ENCODE peak calls at places on chromosomes 16 and 17, in six cellular contexts. One of them, this sample, is unnamed.

GRCh38 chr16:21164521-21165168 is 6.2 kb downstream of the LDAF1 start:
- DNase-seq in NCI-H510A: no peak
- DNase-seq in NCI-H1105 treated with DMSO at 0.1 percent for 48 hours: no peak
- DNase-seq in substantia nigra: no peak
- DNase-seq in fibroblast of lung: no peak
- DNase-seq in mucosa of gallbladder: no peak
- DNase-seq in this sample: no peak

GRCh38 chr17:72419866-72420774 is 299.3 kb downstream of the SOX9 start:
- DNase-seq in NCI-H510A: no peak
- DNase-seq in NCI-H1105 treated with DMSO at 0.1 percent for 48 hours: no peak
- DNase-seq in substantia nigra: no peak
- DNase-seq in fibroblast of lung: peak; percentile 76
- DNase-seq in mucosa of gallbladder: no peak
- DNase-seq in this sample: no peak

GRCh38 chr17:30369995-30370394 is 8.7 kb upstream of the CPD start:
- DNase-seq in NCI-H510A: no peak
- DNase-seq in NCI-H1105 treated with DMSO at 0.1 percent for 48 hours: no peak
- DNase-seq in substantia nigra: no peak
- DNase-seq in fibroblast of lung: peak; percentile 34
- DNase-seq in mucosa of gallbladder: no peak
- DNase-seq in this sample: no peak

GRCh38 chr16:30004811-30005242 is 6.0 kb downstream of the DOC2A start:
- DNase-seq in NCI-H510A: peak; percentile 83
- DNase-seq in NCI-H1105 treated with DMSO at 0.1 percent for 48 hours: peak; percentile 69
- DNase-seq in substantia nigra: no peak
- DNase-seq in fibroblast of lung: no peak
- DNase-seq in mucosa of gallbladder: no peak
- DNase-seq in this sample: no peak

GRCh38 chr16:54286330-54287017 is at the start of gene IRX3:
- DNase-seq in NCI-H510A: peak; percentile 85
- DNase-seq in NCI-H1105 treated with DMSO at 0.1 percent for 48 hours: peak; percentile 88
- DNase-seq in substantia nigra: no peak
- DNase-seq in fibroblast of lung: peak; percentile 84
- DNase-seq in mucosa of gallbladder: no peak
- DNase-seq in this sample: peak; percentile 52

GRCh38 chr17:68048996-68049395 is 13.5 kb downstream of the KPNA2 start:
- DNase-seq in NCI-H510A: no peak
- DNase-seq in NCI-H1105 treated with DMSO at 0.1 percent for 48 hours: no peak
- DNase-seq in substantia nigra: no peak
- DNase-seq in fibroblast of lung: no peak
- DNase-seq in mucosa of gallbladder: no peak
- DNase-seq in this sample: no peak

GRCh38 chr17:81254955-81255717 is 16.0 kb downstream of the NDUFAF8 start:
- DNase-seq in NCI-H510A: peak; percentile 92
- DNase-seq in NCI-H1105 treated with DMSO at 0.1 percent for 48 hours: peak; percentile 1
- DNase-seq in substantia nigra: peak; percentile 23
- DNase-seq in fibroblast of lung: peak; percentile 77
- DNase-seq in mucosa of gallbladder: peak; percentile 90
- DNase-seq in this sample: peak; percentile 84

GRCh38 chr16:57955572-57955971 is 15.4 kb downstream of the CNGB1 start:
- DNase-seq in NCI-H510A: no peak
- DNase-seq in NCI-H1105 treated with DMSO at 0.1 percent for 48 hours: no peak
- DNase-seq in substantia nigra: no peak
- DNase-seq in fibroblast of lung: peak; percentile 8
- DNase-seq in mucosa of gallbladder: no peak
- DNase-seq in this sample: peak; percentile 77

GRCh38 chr16:56610017-56610608 is 1.7 kb downstream of the MT2A start:
- DNase-seq in NCI-H510A: no peak
- DNase-seq in NCI-H1105 treated with DMSO at 0.1 percent for 48 hours: no peak
- DNase-seq in substantia nigra: no peak
- DNase-seq in fibroblast of lung: peak; percentile 96
- DNase-seq in mucosa of gallbladder: peak; percentile 33
- DNase-seq in this sample: peak; percentile 42

GRCh38 chr16:29906520-29907244 is 6.4 kb downstream of the ASPHD1 start:
- DNase-seq in NCI-H510A: no peak
- DNase-seq in NCI-H1105 treated with DMSO at 0.1 percent for 48 hours: no peak
- DNase-seq in substantia nigra: no peak
- DNase-seq in fibroblast of lung: no peak
- DNase-seq in mucosa of gallbladder: no peak
- DNase-seq in this sample: no peak

GRCh38 chr17:56593073-56593740 is at the start of gene NOG:
- DNase-seq in NCI-H510A: peak; percentile 27
- DNase-seq in NCI-H1105 treated with DMSO at 0.1 percent for 48 hours: peak; percentile 69
- DNase-seq in substantia nigra: no peak
- DNase-seq in fibroblast of lung: peak; percentile 64
- DNase-seq in mucosa of gallbladder: no peak
- DNase-seq in this sample: peak; percentile 32

GRCh38 chr17:63698886-63699637 is 863 bp downstream of the LIMD2 start:
- DNase-seq in NCI-H510A: no peak
- DNase-seq in NCI-H1105 treated with DMSO at 0.1 percent for 48 hours: no peak
- DNase-seq in substantia nigra: no peak
- DNase-seq in fibroblast of lung: peak; percentile 47
- DNase-seq in mucosa of gallbladder: peak; percentile 51
- DNase-seq in this sample: peak; percentile 67

GRCh38 chr16:51430716-51431369 is 279.8 kb upstream of the SALL1 start:
- DNase-seq in NCI-H510A: no peak
- DNase-seq in NCI-H1105 treated with DMSO at 0.1 percent for 48 hours: no peak
- DNase-seq in substantia nigra: no peak
- DNase-seq in fibroblast of lung: no peak
- DNase-seq in mucosa of gallbladder: no peak
- DNase-seq in this sample: no peak

GRCh38 chr17:56540791-56541190 is 52.7 kb upstream of the NOG start:
- DNase-seq in NCI-H510A: no peak
- DNase-seq in NCI-H1105 treated with DMSO at 0.1 percent for 48 hours: no peak
- DNase-seq in substantia nigra: no peak
- DNase-seq in fibroblast of lung: no peak
- DNase-seq in mucosa of gallbladder: no peak
- DNase-seq in this sample: no peak

GRCh38 chr16:30539000-30539964 is 4.6 kb upstream of the ZNF747 start:
- DNase-seq in NCI-H510A: no peak
- DNase-seq in NCI-H1105 treated with DMSO at 0.1 percent for 48 hours: no peak
- DNase-seq in substantia nigra: no peak
- DNase-seq in fibroblast of lung: no peak
- DNase-seq in mucosa of gallbladder: no peak
- DNase-seq in this sample: no peak

GRCh38 chr17:59436900-59437299 is 105.4 kb downstream of the YPEL2 start:
- DNase-seq in NCI-H510A: no peak
- DNase-seq in NCI-H1105 treated with DMSO at 0.1 percent for 48 hours: no peak
- DNase-seq in substantia nigra: no peak
- DNase-seq in fibroblast of lung: no peak
- DNase-seq in mucosa of gallbladder: no peak
- DNase-seq in this sample: no peak

GRCh38 chr17:75069783-75070182 is 18.0 kb upstream of the SLC16A5 start:
- DNase-seq in NCI-H510A: no peak
- DNase-seq in NCI-H1105 treated with DMSO at 0.1 percent for 48 hours: no peak
- DNase-seq in substantia nigra: no peak
- DNase-seq in fibroblast of lung: no peak
- DNase-seq in mucosa of gallbladder: no peak
- DNase-seq in this sample: no peak

GRCh38 chr17:17375826-17376225 is 72.7 kb downstream of the NT5M start:
- DNase-seq in NCI-H510A: no peak
- DNase-seq in NCI-H1105 treated with DMSO at 0.1 percent for 48 hours: no peak
- DNase-seq in substantia nigra: no peak
- DNase-seq in fibroblast of lung: no peak
- DNase-seq in mucosa of gallbladder: no peak
- DNase-seq in this sample: no peak

GRCh38 chr17:82246365-82247174 is 17.7 kb downstream of the SLC16A3 start:
- DNase-seq in NCI-H510A: no peak
- DNase-seq in NCI-H1105 treated with DMSO at 0.1 percent for 48 hours: no peak
- DNase-seq in substantia nigra: no peak
- DNase-seq in fibroblast of lung: peak; percentile 75
- DNase-seq in mucosa of gallbladder: peak; percentile 73
- DNase-seq in this sample: no peak

GRCh38 chr17:82520041-82520910 is 744 bp downstream of the FOXK2 start:
- DNase-seq in NCI-H510A: no peak
- DNase-seq in NCI-H1105 treated with DMSO at 0.1 percent for 48 hours: no peak
- DNase-seq in substantia nigra: no peak
- DNase-seq in fibroblast of lung: peak; percentile 28
- DNase-seq in mucosa of gallbladder: no peak
- DNase-seq in this sample: peak; percentile 40

GRCh38 chr17:76678330-76678729 is 32.4 kb downstream of the MXRA7 start:
- DNase-seq in NCI-H510A: no peak
- DNase-seq in NCI-H1105 treated with DMSO at 0.1 percent for 48 hours: no peak
- DNase-seq in substantia nigra: no peak
- DNase-seq in fibroblast of lung: no peak
- DNase-seq in mucosa of gallbladder: no peak
- DNase-seq in this sample: no peak

GRCh38 chr17:20008242-20009051 is 712 bp upstream of the SPECC1 start:
- DNase-seq in NCI-H510A: peak; percentile 52
- DNase-seq in NCI-H1105 treated with DMSO at 0.1 percent for 48 hours: peak; percentile 45
- DNase-seq in substantia nigra: no peak
- DNase-seq in fibroblast of lung: peak; percentile 25
- DNase-seq in mucosa of gallbladder: peak; percentile 21
- DNase-seq in this sample: peak; percentile 30

GRCh38 chr17:76534831-76535732 is 2.4 kb downstream of the CYGB start:
- DNase-seq in NCI-H510A: no peak
- DNase-seq in NCI-H1105 treated with DMSO at 0.1 percent for 48 hours: no peak
- DNase-seq in substantia nigra: no peak
- DNase-seq in fibroblast of lung: no peak
- DNase-seq in mucosa of gallbladder: no peak
- DNase-seq in this sample: no peak

GRCh38 chr16:15518412-15519351 is 84.3 kb downstream of the BMERB1 start:
- DNase-seq in NCI-H510A: no peak
- DNase-seq in NCI-H1105 treated with DMSO at 0.1 percent for 48 hours: no peak
- DNase-seq in substantia nigra: no peak
- DNase-seq in fibroblast of lung: peak; percentile 90
- DNase-seq in mucosa of gallbladder: peak; percentile 36
- DNase-seq in this sample: peak; percentile 34

GRCh38 chr17:75844530-75845057 is 390 bp upstream of the UNC13D start:
- DNase-seq in NCI-H510A: no peak
- DNase-seq in NCI-H1105 treated with DMSO at 0.1 percent for 48 hours: no peak
- DNase-seq in substantia nigra: no peak
- DNase-seq in fibroblast of lung: no peak
- DNase-seq in mucosa of gallbladder: peak; percentile 85
- DNase-seq in this sample: peak; percentile 89

GRCh38 chr16:87527055-87527724 is 34.4 kb upstream of the ZCCHC14 start:
- DNase-seq in NCI-H510A: no peak
- DNase-seq in NCI-H1105 treated with DMSO at 0.1 percent for 48 hours: no peak
- DNase-seq in substantia nigra: no peak
- DNase-seq in fibroblast of lung: no peak
- DNase-seq in mucosa of gallbladder: no peak
- DNase-seq in this sample: no peak

GRCh38 chr17:82230627-82231311 is 1.9 kb downstream of the SLC16A3 start:
- DNase-seq in NCI-H510A: no peak
- DNase-seq in NCI-H1105 treated with DMSO at 0.1 percent for 48 hours: no peak
- DNase-seq in substantia nigra: no peak
- DNase-seq in fibroblast of lung: peak; percentile 79
- DNase-seq in mucosa of gallbladder: peak; percentile 90
- DNase-seq in this sample: no peak

GRCh38 chr17:35536664-35537160 is 766 bp downstream of the SLFN12L start:
- DNase-seq in NCI-H510A: no peak
- DNase-seq in NCI-H1105 treated with DMSO at 0.1 percent for 48 hours: no peak
- DNase-seq in substantia nigra: no peak
- DNase-seq in fibroblast of lung: no peak
- DNase-seq in mucosa of gallbladder: no peak
- DNase-seq in this sample: no peak

GRCh38 chr17:56592487-56593072 is 919 bp upstream of the NOG start:
- DNase-seq in NCI-H510A: peak; percentile 36
- DNase-seq in NCI-H1105 treated with DMSO at 0.1 percent for 48 hours: peak; percentile 65
- DNase-seq in substantia nigra: no peak
- DNase-seq in fibroblast of lung: peak; percentile 55
- DNase-seq in mucosa of gallbladder: peak; percentile 25
- DNase-seq in this sample: peak; percentile 52